ENCODE peak calls at places on chromosomes 16 and 17, in six cellular contexts. O, N, G, C, I and K are unnamed samples. For H3K4me1 and H3K36me3, the result is how much of the 10 kb centered on the place peaks cover.

GRCh38 chr17:27664606-27664965 is 33.6 kb downstream of the LGALS9 start:
- DNase-seq in O (no peak), N (no peak), G (no peak), C (no peak), I (no peak), K (no peak)

GRCh38 chr17:50210249-50211225 is 9.1 kb upstream of the COL1A1 start:
- DNase-seq in O (peak), N (no peak), G (peak), C (no peak), I (peak), K (peak)

GRCh38 chr16:14487579-14487978 is 142.5 kb downstream of the PARN start:
- DNase-seq in O (no peak), N (no peak), G (peak), C (no peak), I (no peak), K (no peak)

GRCh38 chr17:19958023-19958422 is 19.6 kb downstream of the AKAP10 start:
- DNase-seq in O (no peak), N (no peak), G (peak), C (no peak), I (no peak), K (peak)

GRCh38 chr17:31900877-31901276 is 631 bp downstream of the UTP6 start:
- DNase-seq in O (no peak), N (no peak), G (no peak), C (no peak), I (no peak), K (peak)

GRCh38 chr17:63843387-63844292 is 1.2 kb upstream of the SMARCD2 start:
- DNase-seq in O (peak), N (no peak), G (no peak), C (peak), I (no peak), K (no peak)

GRCh38 chr16:2744711-2745110 is 7.7 kb upstream of the SRRM2 start:
- DNase-seq in O (no peak), N (no peak), G (no peak), C (no peak), I (no peak), K (no peak)

GRCh38 chr17:7478276-7479138 is 924 bp downstream of the ZBTB4 start:
- DNase-seq in O (peak), N (peak), G (peak), C (peak), I (no peak), K (peak)

GRCh38 chr16:49094471-49094870 is 187.2 kb downstream of the CBLN1 start:
- DNase-seq in O (no peak), N (no peak), G (no peak), C (no peak), I (no peak), K (no peak)

GRCh38 chr16:67844441-67844840 is 2.3 kb upstream of the NUTF2 start:
- DNase-seq in O (no peak), N (no peak), G (peak), C (no peak), I (no peak), K (no peak)

GRCh38 chr17:38879878-38880727 is 10.2 kb downstream of the LASP1 start:
- DNase-seq in O (peak), N (no peak), G (peak), C (no peak), I (no peak), K (peak)

GRCh38 chr17:383771-384621 is 31.4 kb upstream of the RPH3AL start:
- DNase-seq in O (no peak), N (no peak), G (no peak), C (no peak), I (no peak), K (no peak)

GRCh38 chr16:10939649-10940206 is 2.5 kb downstream of the DEXI start:
- DNase-seq in O (no peak), N (no peak), G (no peak), C (no peak), I (no peak), K (no peak)
- H3K4me1 ChIP-seq in O (half or more), N (half or more), G (under half), C (half or more), I (half or more), K (under half)

DNA sequence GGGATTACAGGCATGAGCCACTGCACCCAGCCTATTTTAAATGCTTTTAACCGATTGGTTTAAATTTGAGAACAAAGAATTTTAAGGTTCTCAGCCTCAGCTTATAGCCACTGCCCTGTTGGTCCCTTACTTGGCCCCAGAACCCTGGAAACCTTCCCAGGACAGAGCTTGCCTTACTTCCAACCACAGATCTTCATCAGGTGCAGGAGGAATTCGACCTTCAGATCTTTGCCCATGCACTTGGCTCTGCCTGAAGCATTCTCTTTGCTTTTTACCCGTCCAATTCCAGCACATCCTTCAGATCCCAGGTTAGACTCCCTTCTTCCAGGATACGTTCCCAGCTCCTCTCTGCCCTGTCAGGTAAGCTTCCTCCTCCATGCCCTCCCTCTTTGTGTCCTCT is 27.7 kb downstream of the CHD9 start:
- DNase-seq in O (no peak), N (no peak), G (no peak), C (no peak), I (no peak), K (no peak)
- H3K4me3 ChIP-seq in O (no peak), N (no peak), G (no peak), C (no peak), I (no peak), K (no peak)

DNA sequence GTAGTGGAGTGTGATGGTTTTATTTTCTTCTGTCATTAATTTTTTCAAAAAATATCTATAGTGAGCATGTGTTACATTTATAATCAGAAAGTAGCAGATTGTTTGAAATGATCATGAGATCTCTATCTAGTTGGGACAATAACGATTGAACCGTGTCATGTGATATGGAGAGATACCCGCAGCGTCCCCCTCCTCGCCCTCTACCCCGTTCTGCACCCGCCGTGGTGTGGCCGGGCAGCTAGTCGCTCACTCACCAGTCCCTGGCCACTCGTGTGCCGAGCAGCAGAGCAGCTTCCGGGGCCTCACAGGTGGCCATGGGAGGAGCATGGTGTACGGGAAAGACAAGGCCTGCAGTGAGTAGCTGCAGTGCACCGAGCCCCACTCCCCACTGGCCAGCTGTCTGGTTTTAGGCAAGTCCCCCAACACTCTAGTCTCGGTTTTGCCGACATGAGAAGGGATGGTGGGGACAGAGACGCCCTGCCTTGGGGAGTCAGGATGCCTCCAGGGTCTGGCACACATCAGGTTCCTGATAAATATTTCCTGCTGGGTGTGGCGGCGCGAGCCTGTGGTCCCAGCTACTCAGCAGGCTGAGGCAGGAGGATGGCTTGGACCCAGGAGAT is 15.3 kb downstream of the MLYCD start:
- DNase-seq in O (no peak), N (no peak), G (no peak), C (no peak), I (no peak), K (no peak)
- H3K36me3 ChIP-seq in O (under half), N (half or more), G (under half), C (under half), I (half or more), K (under half)

GRCh38 chr17:76139261-76139752 is 1.7 kb downstream of the FOXJ1 start:
- DNase-seq in O (no peak), N (no peak), G (no peak), C (no peak), I (no peak), K (peak)
- H3K4me1 ChIP-seq in O (under half), N (under half), G (under half), C (under half), I (under half), K (half or more)

DNA sequence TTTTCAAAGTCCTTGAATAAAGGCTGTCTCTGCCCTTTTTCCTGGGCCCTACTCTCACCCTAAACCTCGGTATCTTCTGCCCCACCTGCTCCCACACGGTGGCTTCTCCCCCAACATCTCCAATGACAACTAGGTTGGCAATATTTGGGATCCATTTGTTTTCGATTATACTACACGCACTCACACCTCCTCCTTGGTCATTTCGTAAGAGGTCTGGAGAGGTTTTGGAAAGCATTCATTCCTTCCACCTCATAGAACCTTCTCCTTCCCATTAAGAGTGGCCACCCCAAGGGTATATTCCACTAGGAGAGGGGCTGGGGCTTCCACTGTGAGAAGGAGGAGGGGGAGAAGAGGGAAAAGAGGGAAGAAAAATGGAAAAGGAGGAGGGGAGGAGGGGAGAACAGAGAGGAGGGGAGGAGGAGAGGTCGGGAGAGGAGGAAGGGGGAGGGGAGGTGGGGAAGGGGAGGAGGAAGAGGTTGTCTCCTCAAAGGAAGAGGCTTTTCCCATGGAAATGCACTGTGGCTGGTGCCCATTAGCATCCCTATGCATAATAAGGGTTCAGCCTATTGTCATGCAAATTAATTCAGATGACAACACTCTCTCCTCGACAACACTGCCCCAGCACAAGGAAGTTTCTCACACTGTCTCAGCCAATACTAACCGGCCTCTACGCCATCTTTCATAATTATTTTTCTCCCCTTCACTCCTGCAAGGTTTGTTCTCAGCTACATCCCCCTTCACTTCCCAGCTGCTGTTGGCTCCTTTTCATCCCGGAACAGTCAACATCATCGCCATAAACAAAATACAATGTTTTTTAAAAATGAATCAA is 30.0 kb downstream of the SOX9 start:
- DNase-seq in O (no peak), N (no peak), G (no peak), C (no peak), I (no peak), K (no peak)
- H3K4me3 ChIP-seq in O (no peak), N (no peak), G (no peak), C (no peak), I (no peak), K (no peak)

GRCh38 chr16:57480127-57480753 is 6.1 kb downstream of the DOK4 start:
- DNase-seq in O (peak), N (no peak), G (no peak), C (no peak), I (no peak), K (peak)
- H3K36me3 ChIP-seq in O (under half), N (under half), G (under half), C (under half), I (under half), K (under half)

GRCh38 chr16:51140112-51140511 is 11.0 kb downstream of the SALL1 start:
- DNase-seq in O (no peak), N (no peak), G (no peak), C (no peak), I (no peak), K (no peak)

GRCh38 chr16:51144203-51144602 is 6.9 kb downstream of the SALL1 start:
- DNase-seq in O (no peak), N (no peak), G (no peak), C (no peak), I (no peak), K (no peak)

GRCh38 chr16:51146256-51146924 is 4.7 kb downstream of the SALL1 start:
- DNase-seq in O (no peak), N (no peak), G (no peak), C (no peak), I (no peak), K (no peak)

GRCh38 chr16:51141541-51141940 is 9.5 kb downstream of the SALL1 start:
- DNase-seq in O (no peak), N (no peak), G (no peak), C (no peak), I (no peak), K (no peak)

GRCh38 chr16:51143166-51143565 is 7.9 kb downstream of the SALL1 start:
- DNase-seq in O (no peak), N (no peak), G (no peak), C (no peak), I (no peak), K (no peak)
- H3K4me1 ChIP-seq in O (under half), N (under half), G (under half), C (under half), I (under half), K (under half)

GRCh38 chr16:51637744-51638100 is 486.7 kb upstream of the SALL1 start:
- DNase-seq in O (no peak), N (no peak), G (peak), C (no peak), I (no peak), K (no peak)
- H3K4me3 ChIP-seq in O (no peak), N (no peak), G (no peak), C (no peak), I (no peak), K (no peak)

GRCh38 chr17:48721009-48721402 is 1.3 kb downstream of the PRAC1 start:
- DNase-seq in O (no peak), N (no peak), G (no peak), C (no peak), I (no peak), K (peak)
- H3K36me3 ChIP-seq in O (under half), N (under half), G (under half), C (under half), I (under half), K (under half)